ENCODE peak calls at places on chromosome 13, in five cellular contexts. One of them, this sample, is unnamed.

GRCh38 chr13:46575843-46576242 is 22.9 kb downstream of the LRCH1 start:
- DNase-seq in choroid plexus epithelial cell: peak
- DNase-seq in stimulated activated CD8-positive, alpha-beta memory T cell treated with anti-CD3 and anti-CD28 coated beads, Interleukin-15, amount 100 ng/mL, for 4 hours: no peak
- DNase-seq in T-helper 9 cell: no peak
- DNase-seq in nephron progenitor cell: no peak
- DNase-seq in this sample: no peak

GRCh38 chr13:111339366-111340143 is 19.1 kb downstream of the TEX29 start:
- DNase-seq in choroid plexus epithelial cell: no peak
- DNase-seq in stimulated activated CD8-positive, alpha-beta memory T cell treated with anti-CD3 and anti-CD28 coated beads, Interleukin-15, amount 100 ng/mL, for 4 hours: no peak
- DNase-seq in T-helper 9 cell: no peak
- DNase-seq in nephron progenitor cell: no peak
- DNase-seq in this sample: no peak

GRCh38 chr13:43143591-43143990 is 120.2 kb downstream of the DNAJC15 start:
- DNase-seq in choroid plexus epithelial cell: no peak
- DNase-seq in stimulated activated CD8-positive, alpha-beta memory T cell treated with anti-CD3 and anti-CD28 coated beads, Interleukin-15, amount 100 ng/mL, for 4 hours: no peak
- DNase-seq in T-helper 9 cell: no peak
- DNase-seq in nephron progenitor cell: no peak
- DNase-seq in this sample: no peak

GRCh38 chr13:99972190-99972731 is 694 bp upstream of the ZIC5 start:
- DNase-seq in choroid plexus epithelial cell: no peak
- DNase-seq in stimulated activated CD8-positive, alpha-beta memory T cell treated with anti-CD3 and anti-CD28 coated beads, Interleukin-15, amount 100 ng/mL, for 4 hours: no peak
- DNase-seq in T-helper 9 cell: no peak
- DNase-seq in nephron progenitor cell: no peak
- DNase-seq in this sample: no peak

GRCh38 chr13:48412100-48412556 is 785 bp downstream of the LPAR6 start:
- DNase-seq in choroid plexus epithelial cell: peak
- DNase-seq in stimulated activated CD8-positive, alpha-beta memory T cell treated with anti-CD3 and anti-CD28 coated beads, Interleukin-15, amount 100 ng/mL, for 4 hours: no peak
- DNase-seq in T-helper 9 cell: no peak
- DNase-seq in nephron progenitor cell: no peak
- DNase-seq in this sample: no peak

GRCh38 chr13:74870865-74871264 is 611.1 kb downstream of the TBC1D4 start:
- DNase-seq in choroid plexus epithelial cell: no peak
- DNase-seq in stimulated activated CD8-positive, alpha-beta memory T cell treated with anti-CD3 and anti-CD28 coated beads, Interleukin-15, amount 100 ng/mL, for 4 hours: no peak
- DNase-seq in T-helper 9 cell: no peak
- DNase-seq in nephron progenitor cell: no peak
- DNase-seq in this sample: no peak

GRCh38 chr13:76014618-76015315 is 378.6 kb downstream of the LMO7 start:
- DNase-seq in choroid plexus epithelial cell: peak
- DNase-seq in stimulated activated CD8-positive, alpha-beta memory T cell treated with anti-CD3 and anti-CD28 coated beads, Interleukin-15, amount 100 ng/mL, for 4 hours: no peak
- DNase-seq in T-helper 9 cell: no peak
- DNase-seq in nephron progenitor cell: peak
- DNase-seq in this sample: no peak

GRCh38 chr13:36074659-36075058 is 56.5 kb downstream of the DCLK1 start:
- DNase-seq in choroid plexus epithelial cell: no peak
- DNase-seq in stimulated activated CD8-positive, alpha-beta memory T cell treated with anti-CD3 and anti-CD28 coated beads, Interleukin-15, amount 100 ng/mL, for 4 hours: no peak
- DNase-seq in T-helper 9 cell: no peak
- DNase-seq in nephron progenitor cell: no peak
- DNase-seq in this sample: no peak

GRCh38 chr13:96958286-96958891 is 35.9 kb downstream of the OXGR1 start:
- DNase-seq in choroid plexus epithelial cell: peak
- DNase-seq in stimulated activated CD8-positive, alpha-beta memory T cell treated with anti-CD3 and anti-CD28 coated beads, Interleukin-15, amount 100 ng/mL, for 4 hours: no peak
- DNase-seq in T-helper 9 cell: no peak
- DNase-seq in nephron progenitor cell: peak
- DNase-seq in this sample: no peak

GRCh38 chr13:58087566-58087965 is 456.0 kb downstream of the PCDH17 start:
- DNase-seq in choroid plexus epithelial cell: no peak
- DNase-seq in stimulated activated CD8-positive, alpha-beta memory T cell treated with anti-CD3 and anti-CD28 coated beads, Interleukin-15, amount 100 ng/mL, for 4 hours: no peak
- DNase-seq in T-helper 9 cell: no peak
- DNase-seq in nephron progenitor cell: no peak
- DNase-seq in this sample: no peak